ENCODE peak calls at places on chromosome 11, in five cellular contexts. F is CD8-positive, alpha-beta T cell; X is tibial artery; Y is astrocyte of the spinal cord; I is AG04449. U is an unnamed sample.

GRCh38 chr11:69825037-69825834 is 6.0 kb upstream of the FGF3 start:
- DNase-seq in X (no peak), F (no peak), Y (no peak), I (no peak), U (no peak)

GRCh38 chr11:93623179-93623578 is 38.3 kb upstream of the CEP295 start:
- DNase-seq in I (no peak), Y (no peak), F (no peak), X (no peak), U (no peak)

GRCh38 chr11:108122166-108122628 is 830 bp downstream of the ACAT1 start:
- DNase-seq in Y (peak; percentile 31), X (peak; percentile 68), I (no peak), F (no peak), U (no peak)

GRCh38 chr11:15912825-15913224 is 443.5 kb downstream of the SOX6 start:
- DNase-seq in I (no peak), X (peak; percentile 76), Y (no peak), F (no peak), U (no peak)

GRCh38 chr11:12932485-12932884 is 76.6 kb upstream of the RASSF10 start:
- DNase-seq in F (no peak), Y (no peak), X (no peak), I (no peak), U (no peak)

GRCh38 chr11:64485077-64485476 is 105.9 kb upstream of the SLC22A12 start:
- DNase-seq in F (no peak), X (no peak), I (no peak), Y (no peak), U (no peak)

GRCh38 chr11:14446701-14447169 is 52.9 kb downstream of the COPB1 start:
- DNase-seq in Y (peak; percentile 48), F (no peak), X (no peak), I (no peak), U (no peak)

GRCh38 chr11:69969890-69970784 is 108.0 kb upstream of the ANO1 start:
- DNase-seq in X (no peak), I (no peak), F (no peak), Y (no peak), U (no peak)

GRCh38 chr11:113182288-113182687 is 132.1 kb upstream of the TTC12 start:
- DNase-seq in I (no peak), X (no peak), Y (no peak), F (no peak), U (no peak)

GRCh38 chr11:47399860-47400812 is 8.3 kb upstream of the SLC39A13 start:
- DNase-seq in I (no peak), X (no peak), Y (no peak), F (peak; percentile 29), U (no peak)

DNA sequence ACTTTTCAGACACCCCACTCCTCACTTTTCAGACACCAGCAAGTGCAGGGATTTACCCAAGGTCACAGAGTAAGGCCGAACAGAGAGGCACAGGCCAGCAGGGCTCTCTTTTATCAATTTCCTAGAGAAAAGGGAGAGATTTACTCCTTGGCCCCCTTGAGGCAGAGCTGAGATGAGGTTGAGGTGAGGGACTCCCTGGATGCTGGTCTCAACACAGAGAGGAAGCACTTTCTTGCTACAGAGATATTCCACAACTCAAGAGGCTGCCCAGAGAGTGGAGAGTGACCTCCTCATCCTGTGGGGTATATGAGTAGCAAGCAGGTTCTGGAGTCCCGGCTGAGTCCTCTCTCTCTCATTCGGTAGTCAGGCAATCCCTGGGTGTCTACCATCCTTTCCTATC is 2.0 kb upstream of the ARHGEF17 start:
- DNase-seq in Y (no peak), X (no peak), I (no peak), F (no peak), U (no peak)
- TF ChIP-seq CTCF in Y (peak; percentile 18), X (no peak), I (no peak), F (no peak), U (no peak)

DNA sequence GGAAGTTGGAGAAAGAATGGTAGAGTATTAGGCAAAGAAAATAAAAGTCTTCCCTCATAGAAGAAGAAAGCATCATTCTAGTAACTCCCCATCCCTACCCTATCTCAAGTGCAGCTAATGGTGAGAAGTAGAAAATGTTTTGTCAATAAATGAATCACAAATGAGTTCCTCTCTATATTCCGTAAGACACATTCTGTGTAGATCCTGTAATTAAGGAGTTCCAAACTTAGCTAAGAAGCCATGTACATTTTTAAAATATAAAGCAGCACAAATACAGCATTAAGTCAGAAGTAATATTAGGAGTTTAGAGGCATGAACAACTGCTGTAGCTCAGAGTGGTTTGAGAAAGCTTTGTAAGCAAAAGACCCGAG is 80.1 kb downstream of the GAB2 start:
- DNase-seq in F (no peak), I (no peak), X (no peak), Y (no peak), U (no peak)
- TF ChIP-seq CTCF in F (no peak), I (no peak), X (no peak), Y (no peak), U (no peak)

DNA sequence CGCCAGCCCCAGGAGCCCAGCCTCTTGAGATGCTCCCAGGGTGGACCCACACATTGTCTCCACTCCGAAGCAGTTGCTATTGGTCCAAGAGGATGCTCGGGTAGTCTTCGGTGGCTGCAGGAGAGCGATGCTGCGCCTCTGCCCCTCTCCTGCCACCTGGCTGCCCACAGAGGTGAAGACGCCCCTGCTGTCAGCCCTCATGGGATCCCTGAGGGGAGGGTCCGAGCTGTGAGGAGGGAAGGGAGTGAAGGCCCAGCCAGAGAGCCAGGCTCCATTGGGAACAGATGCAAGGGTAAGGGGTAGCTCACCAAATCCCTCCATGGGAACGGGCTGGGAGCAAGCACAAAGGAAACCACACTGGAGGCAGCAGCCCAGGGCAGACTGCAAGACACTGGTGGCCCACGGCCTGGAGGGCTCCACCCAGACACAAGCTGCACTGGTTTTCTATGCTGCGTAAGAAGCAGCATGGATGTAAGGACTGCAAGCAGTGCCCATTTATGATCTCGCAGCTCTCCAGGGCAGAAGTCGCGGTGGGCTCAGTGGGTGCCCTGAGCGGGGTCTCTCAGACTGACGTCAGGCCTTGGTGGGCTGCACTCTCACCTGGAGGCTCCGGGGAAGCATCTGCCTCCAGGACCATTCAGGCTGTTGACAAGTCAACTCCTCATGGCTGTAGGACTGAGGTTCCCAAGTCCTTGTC is 15.7 kb downstream of the TSPAN32 start:
- DNase-seq in F (no peak), I (no peak), X (no peak), Y (no peak), U (no peak)
- TF ChIP-seq CTCF in F (no peak), I (no peak), X (no peak), Y (no peak), U (no peak)

GRCh38 chr11:7251836-7252682 is at the start of gene SYT9:
- DNase-seq in I (no peak), Y (peak; percentile 16), X (peak; percentile 62), F (no peak), U (no peak)
- TF ChIP-seq CTCF in I (no peak), Y (no peak), X (no peak), F (no peak), U (no peak)

GRCh38 chr11:33182246-33182878 is 21.1 kb upstream of the CSTF3 start:
- DNase-seq in X (no peak), F (no peak), I (no peak), Y (no peak), U (no peak)
- TF ChIP-seq CTCF in X (no peak), F (no peak), I (no peak), Y (no peak), U (no peak)

GRCh38 chr11:61480936-61481335 is 27.6 kb upstream of the LRRC10B start:
- DNase-seq in Y (no peak), I (no peak), F (no peak), X (no peak), U (peak; percentile 86)

GRCh38 chr11:61480261-61480660 is 28.3 kb upstream of the LRRC10B start:
- DNase-seq in F (no peak), X (no peak), Y (no peak), I (no peak), U (no peak)

GRCh38 chr11:61481806-61482205 is 26.7 kb upstream of the LRRC10B start:
- DNase-seq in I (no peak), X (no peak), F (no peak), Y (no peak), U (no peak)

GRCh38 chr11:61484541-61484940 is 24.0 kb upstream of the LRRC10B start:
- DNase-seq in X (no peak), F (no peak), I (no peak), Y (no peak), U (no peak)

DNA sequence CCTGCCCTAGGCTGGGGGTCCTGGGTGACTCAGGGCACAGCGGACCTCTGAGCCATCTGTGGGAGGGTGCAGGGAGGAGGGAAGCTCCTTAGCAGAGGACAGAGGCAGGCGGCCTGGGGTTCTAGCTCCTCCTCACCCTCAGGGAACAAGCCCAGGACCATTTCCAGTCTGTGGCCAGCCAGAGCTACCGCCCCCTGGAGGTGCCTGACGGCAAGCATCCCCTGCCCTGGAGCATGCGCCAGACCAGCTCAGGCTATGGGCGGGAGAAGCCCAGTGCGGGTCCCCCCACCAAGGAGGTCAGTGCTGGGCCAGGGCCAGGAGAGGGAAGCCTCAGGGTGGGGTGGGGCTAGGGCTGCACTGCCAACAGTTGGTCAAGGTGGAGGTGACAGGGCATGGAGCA is 26.0 kb upstream of the LRRC10B start:
- DNase-seq in F (no peak), I (no peak), Y (no peak), X (no peak), U (no peak)
- TF ChIP-seq CTCF in F (no peak), I (peak; percentile 76), Y (peak; percentile 65), X (no peak), U (peak; percentile 52)

DNA sequence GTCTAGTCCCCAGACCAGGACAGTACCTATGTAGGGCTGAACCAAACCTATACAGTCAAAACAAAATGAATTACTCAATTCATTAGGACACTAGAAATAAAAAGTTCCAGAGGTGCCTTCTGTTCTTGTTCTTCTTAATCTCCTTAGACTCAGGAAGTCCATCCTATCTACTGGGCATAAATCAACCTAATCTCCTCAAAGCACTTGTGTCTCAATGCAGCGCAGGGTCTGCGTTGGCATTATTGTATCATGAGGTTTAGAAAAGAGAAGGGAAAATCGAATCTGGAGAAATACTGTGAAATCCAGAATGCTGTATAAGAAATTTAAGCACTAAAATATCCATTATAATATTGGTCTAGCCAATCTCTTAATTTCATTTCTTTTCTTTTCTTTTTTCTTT is 2.4 kb upstream of the OR10V1 start:
- DNase-seq in Y (no peak), F (no peak), I (no peak), X (no peak), U (peak; percentile 13)
- TF ChIP-seq CTCF in Y (no peak), F (no peak), I (no peak), X (no peak), U (no peak)

DNA sequence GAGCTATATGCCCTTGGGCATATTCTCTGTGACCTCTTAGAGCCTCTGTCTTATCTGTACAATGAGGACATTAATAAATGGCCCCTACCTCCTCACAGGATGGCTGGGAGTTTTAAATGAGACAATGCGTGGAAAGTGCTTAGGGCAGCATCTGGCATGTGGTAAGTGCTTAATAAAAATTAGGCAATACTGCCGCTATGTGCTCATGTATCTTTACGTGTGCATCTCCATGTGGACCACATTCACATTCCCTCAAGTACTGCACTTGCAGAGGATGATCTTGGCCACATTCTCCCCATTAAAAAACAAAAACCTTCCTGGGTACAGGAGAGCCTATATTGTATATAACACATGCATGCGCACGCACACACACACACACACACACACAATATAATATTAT is 19.1 kb upstream of the BSX start:
- DNase-seq in X (no peak), I (no peak), F (no peak), Y (no peak), U (no peak)
- TF ChIP-seq CTCF in X (no peak), I (no peak), F (no peak), Y (no peak), U (no peak)

U was measured in D721Med.